ENCODE peak calls at places on chromosomes 5 and 9, in eight cellular contexts. A is DMS153; J is psoas muscle; S is stimulated activated CD4-positive, alpha-beta T cell treated with anti-CD3 and anti-CD28 coated beads, Interleukin-1b, Interleukin-23, amount 100 ng/mL, for 24 hours; N is GM10248; B is pancreas; G is ELR; F is NCI-H526. H is an unnamed sample.

GRCh38 chr5:114665551-114665950 is 303.7 kb downstream of the KCNN2 start:
- DNase-seq in G (no peak), A (no peak), F (no peak), B (no peak), J (no peak), N (no peak), S (no peak), H (no peak)

GRCh38 chr5:148951612-148952011 is 111.2 kb downstream of the SH3TC2 start:
- DNase-seq in F (no peak), N (no peak), G (no peak), S (no peak), B (no peak), J (no peak), A (no peak), H (no peak)

GRCh38 chr5:142013734-142014495 is 1.1 kb upstream of the GNPDA1 start:
- DNase-seq in F (no peak), S (no peak), B (peak; percentile 33), N (no peak), J (peak; percentile 68), A (no peak), G (peak; percentile 96), H (peak; percentile 42)

GRCh38 chr9:78031826-78032598 is 401 bp upstream of the GNAQ start:
- DNase-seq in N (peak; percentile 21), G (peak; percentile 92), F (peak; percentile 65), J (peak; percentile 94), A (peak; percentile 76), S (no peak), B (peak; percentile 93), H (peak; percentile 96)

GRCh38 chr5:59177644-59178043 is 594.8 kb downstream of the RAB3C start:
- DNase-seq in S (no peak), A (no peak), B (no peak), N (no peak), F (no peak), J (no peak), G (no peak), H (no peak)

GRCh38 chr5:78638423-78638822 is 10.1 kb downstream of the LHFPL2 start:
- DNase-seq in J (peak; percentile 70), S (no peak), G (peak; percentile 100), B (peak; percentile 82), F (no peak), N (no peak), A (peak; percentile 60), H (peak; percentile 87)

GRCh38 chr5:161190778-161191177 is 338.8 kb upstream of the ATP10B start:
- DNase-seq in G (no peak), B (no peak), J (no peak), A (no peak), S (no peak), N (no peak), F (no peak), H (no peak)

GRCh38 chr5:169384661-169385060 is 83.7 kb upstream of the SLIT3 start:
- DNase-seq in N (no peak), G (no peak), B (no peak), F (no peak), A (no peak), S (no peak), J (no peak), H (no peak)

GRCh38 chr5:167642779-167643517 is 648.5 kb upstream of the WWC1 start:
- DNase-seq in F (no peak), S (no peak), B (no peak), N (no peak), A (no peak), G (peak; percentile 95), J (no peak), H (peak; percentile 73)

GRCh38 chr9:113737414-113738271 is 138.5 kb upstream of the ZNF618 start:
- DNase-seq in S (no peak), G (peak; percentile 76), J (no peak), N (peak; percentile 34), F (peak; percentile 53), B (no peak), A (peak; percentile 7), H (peak; percentile 70)

GRCh38 chr5:59299006-59299405 is 594.5 kb downstream of the PDE4D start:
- DNase-seq in J (no peak), N (no peak), A (no peak), S (no peak), B (no peak), G (no peak), F (no peak), H (no peak)

GRCh38 chr5:177366528-177367322 is 9.0 kb downstream of the RGS14 start:
- DNase-seq in S (no peak), A (no peak), J (peak; percentile 94), F (peak; percentile 46), G (peak; percentile 86), N (no peak), B (peak; percentile 96), H (peak; percentile 96)

GRCh38 chr9:108671794-108672193 is 184.0 kb downstream of the ACTL7B start:
- DNase-seq in F (no peak), N (no peak), B (no peak), S (no peak), J (no peak), A (no peak), G (peak; percentile 73), H (peak; percentile 83)

GRCh38 chr9:129176786-129177442 is 1.1 kb downstream of the IER5L start:
- DNase-seq in J (peak; percentile 66), A (no peak), N (no peak), F (no peak), G (peak; percentile 65), S (no peak), B (peak; percentile 71), H (peak; percentile 39)

GRCh38 chr5:157494178-157494830 is 34.3 kb downstream of the NIPAL4 start:
- DNase-seq in N (peak; percentile 44), A (no peak), G (no peak), S (no peak), B (no peak), F (no peak), J (no peak), H (no peak)

GRCh38 chr9:13716620-13717019 is 437.1 kb upstream of the MPDZ start:
- DNase-seq in J (no peak), A (no peak), B (no peak), G (no peak), N (no peak), S (no peak), F (no peak), H (no peak)

GRCh38 chr5:62296998-62297397 is 9.0 kb upstream of the KIF2A start:
- DNase-seq in B (no peak), J (no peak), G (no peak), A (no peak), F (no peak), S (no peak), N (no peak), H (no peak)

GRCh38 chr5:132233811-132234683 is 6.4 kb upstream of the P4HA2 start:
- DNase-seq in S (no peak), J (no peak), B (no peak), A (no peak), N (no peak), F (no peak), G (no peak), H (no peak)

GRCh38 chr5:179230061-179230461 is 115.2 kb downstream of the ADAMTS2 start:
- DNase-seq in A (no peak), F (no peak), S (no peak), N (no peak), J (no peak), B (no peak), G (no peak), H (no peak)

GRCh38 chr9:81656871-81657337 is 32.4 kb downstream of the TLE1 start:
- DNase-seq in F (no peak), N (no peak), S (no peak), G (no peak), J (no peak), B (no peak), A (peak; percentile 25), H (no peak)

GRCh38 chr5:33011803-33012202 is 300.7 kb downstream of the NPR3 start:
- DNase-seq in A (no peak), J (no peak), G (no peak), B (no peak), N (no peak), S (no peak), F (no peak), H (no peak)

GRCh38 chr5:88830567-88830966 is 52.4 kb downstream of the MEF2C start:
- DNase-seq in S (no peak), G (no peak), F (no peak), B (no peak), N (no peak), A (no peak), J (no peak), H (no peak)

GRCh38 chr9:85043248-85043647 is 373.7 kb downstream of the NTRK2 start:
- DNase-seq in A (no peak), J (no peak), F (no peak), B (no peak), N (no peak), G (no peak), S (no peak), H (no peak)

GRCh38 chr5:44320188-44320587 is 69.0 kb downstream of the FGF10 start:
- DNase-seq in F (no peak), S (no peak), G (no peak), B (no peak), J (no peak), A (no peak), N (no peak), H (no peak)

GRCh38 chr5:43244823-43245565 is 53.0 kb downstream of the NIM1K start:
- DNase-seq in G (no peak), S (no peak), N (peak; percentile 61), A (no peak), F (no peak), J (no peak), B (no peak), H (no peak)

GRCh38 chr9:128152133-128152780 is 3.0 kb downstream of the LCN2 start:
- DNase-seq in G (no peak), J (peak; percentile 26), F (no peak), S (no peak), B (no peak), N (no peak), A (no peak), H (no peak)

GRCh38 chr9:109745335-109746283 is 34.4 kb upstream of the PALM2AKAP2 start:
- DNase-seq in J (no peak), S (no peak), N (no peak), G (no peak), F (peak; percentile 34), A (peak; percentile 65), B (no peak), H (peak; percentile 60)

GRCh38 chr9:78167356-78167755 is 68.5 kb upstream of the CEP78 start:
- DNase-seq in F (peak; percentile 66), J (no peak), S (no peak), G (no peak), A (peak; percentile 82), B (peak; percentile 24), N (no peak), H (no peak)

H was measured in GM03348.